ENCODE peak calls at places on chromosomes 2 and 18, in five cellular contexts. One of them, this sample, is unnamed.

GRCh38 chr18:41732371-41732770 is 222.7 kb upstream of the PIK3C3 start:
- DNase-seq in GM12864: no peak
- DNase-seq in foreskin fibroblast: no peak
- DNase-seq in hepatocyte: no peak
- DNase-seq in epithelial cell of esophagus: no peak
- DNase-seq in this sample: no peak

GRCh38 chr2:228731517-228731916 is 539.6 kb downstream of the PID1 start:
- DNase-seq in GM12864: no peak
- DNase-seq in foreskin fibroblast: peak
- DNase-seq in hepatocyte: no peak
- DNase-seq in epithelial cell of esophagus: peak
- DNase-seq in this sample: peak

GRCh38 chr2:134319581-134320246 is 65.8 kb downstream of the MGAT5 start:
- DNase-seq in GM12864: no peak
- DNase-seq in foreskin fibroblast: no peak
- DNase-seq in hepatocyte: no peak
- DNase-seq in epithelial cell of esophagus: no peak
- DNase-seq in this sample: no peak

GRCh38 chr2:215461836-215462532 is 26.1 kb upstream of the FN1 start:
- DNase-seq in GM12864: no peak
- DNase-seq in foreskin fibroblast: peak
- DNase-seq in hepatocyte: no peak
- DNase-seq in epithelial cell of esophagus: peak
- DNase-seq in this sample: no peak

GRCh38 chr2:6832556-6832955 is 33.2 kb downstream of the CMPK2 start:
- DNase-seq in GM12864: no peak
- DNase-seq in foreskin fibroblast: no peak
- DNase-seq in hepatocyte: no peak
- DNase-seq in epithelial cell of esophagus: no peak
- DNase-seq in this sample: no peak

GRCh38 chr18:42706618-42707017 is 408.9 kb downstream of the RIT2 start:
- DNase-seq in GM12864: no peak
- DNase-seq in foreskin fibroblast: no peak
- DNase-seq in hepatocyte: peak
- DNase-seq in epithelial cell of esophagus: peak
- DNase-seq in this sample: no peak

GRCh38 chr2:71575966-71576365 is 122.6 kb downstream of the DYSF start:
- DNase-seq in GM12864: no peak
- DNase-seq in foreskin fibroblast: no peak
- DNase-seq in hepatocyte: no peak
- DNase-seq in epithelial cell of esophagus: no peak
- DNase-seq in this sample: no peak

GRCh38 chr2:72929010-72929409 is 11.7 kb downstream of the EMX1 start:
- DNase-seq in GM12864: no peak
- DNase-seq in foreskin fibroblast: no peak
- DNase-seq in hepatocyte: no peak
- DNase-seq in epithelial cell of esophagus: no peak
- DNase-seq in this sample: no peak

GRCh38 chr2:205692095-205692494 is 9.8 kb downstream of the NRP2 start:
- DNase-seq in GM12864: no peak
- DNase-seq in foreskin fibroblast: peak
- DNase-seq in hepatocyte: no peak
- DNase-seq in epithelial cell of esophagus: no peak
- DNase-seq in this sample: no peak

GRCh38 chr2:101442667-101443061 is 32.2 kb downstream of the RFX8 start:
- DNase-seq in GM12864: no peak
- DNase-seq in foreskin fibroblast: no peak
- DNase-seq in hepatocyte: no peak
- DNase-seq in epithelial cell of esophagus: no peak
- DNase-seq in this sample: no peak
- TF ChIP-seq CTCF in GM12864: no peak
- TF ChIP-seq CTCF in foreskin fibroblast: no peak
- TF ChIP-seq CTCF in hepatocyte: peak
- TF ChIP-seq CTCF in epithelial cell of esophagus: no peak
- TF ChIP-seq CTCF in this sample: no peak

GRCh38 chr2:160402498-160402897 is 91.1 kb downstream of the RBMS1 start:
- DNase-seq in GM12864: no peak
- DNase-seq in foreskin fibroblast: peak
- DNase-seq in hepatocyte: no peak
- DNase-seq in epithelial cell of esophagus: no peak
- DNase-seq in this sample: no peak

GRCh38 chr2:160402997-160403979 is 90.3 kb downstream of the RBMS1 start:
- DNase-seq in GM12864: no peak
- DNase-seq in foreskin fibroblast: peak
- DNase-seq in hepatocyte: peak
- DNase-seq in epithelial cell of esophagus: peak
- DNase-seq in this sample: no peak

GRCh38 chr2:160407393-160408204 is 86.0 kb downstream of the RBMS1 start:
- DNase-seq in GM12864: no peak
- DNase-seq in foreskin fibroblast: peak
- DNase-seq in hepatocyte: peak
- DNase-seq in epithelial cell of esophagus: peak
- DNase-seq in this sample: no peak

GRCh38 chr2:160406591-160407392 is 86.8 kb downstream of the RBMS1 start:
- DNase-seq in GM12864: peak
- DNase-seq in foreskin fibroblast: peak
- DNase-seq in hepatocyte: peak
- DNase-seq in epithelial cell of esophagus: peak
- DNase-seq in this sample: no peak

GRCh38 chr2:160405077-160405865 is 88.3 kb downstream of the RBMS1 start:
- DNase-seq in GM12864: no peak
- DNase-seq in foreskin fibroblast: no peak
- DNase-seq in hepatocyte: no peak
- DNase-seq in epithelial cell of esophagus: no peak
- DNase-seq in this sample: no peak
- H3K4me3 ChIP-seq in GM12864: no peak
- H3K4me3 ChIP-seq in foreskin fibroblast: peak
- H3K4me3 ChIP-seq in hepatocyte: peak
- H3K4me3 ChIP-seq in epithelial cell of esophagus: peak
- H3K4me3 ChIP-seq in this sample: peak

GRCh38 chr2:219180961-219181360 is 2.9 kb downstream of the RETREG2 start:
- DNase-seq in GM12864: no peak
- DNase-seq in foreskin fibroblast: no peak
- DNase-seq in hepatocyte: no peak
- DNase-seq in epithelial cell of esophagus: no peak
- DNase-seq in this sample: no peak

GRCh38 chr2:219181531-219181930 is 3.5 kb downstream of the RETREG2 start:
- DNase-seq in GM12864: no peak
- DNase-seq in foreskin fibroblast: no peak
- DNase-seq in hepatocyte: no peak
- DNase-seq in epithelial cell of esophagus: no peak
- DNase-seq in this sample: no peak

GRCh38 chr2:219184116-219184515 is 6.0 kb downstream of the RETREG2 start:
- DNase-seq in GM12864: no peak
- DNase-seq in foreskin fibroblast: no peak
- DNase-seq in hepatocyte: no peak
- DNase-seq in epithelial cell of esophagus: no peak
- DNase-seq in this sample: no peak

GRCh38 chr2:219183151-219183757 is 5.2 kb downstream of the RETREG2 start:
- DNase-seq in GM12864: no peak
- DNase-seq in foreskin fibroblast: no peak
- DNase-seq in hepatocyte: no peak
- DNase-seq in epithelial cell of esophagus: no peak
- DNase-seq in this sample: no peak

DNA sequence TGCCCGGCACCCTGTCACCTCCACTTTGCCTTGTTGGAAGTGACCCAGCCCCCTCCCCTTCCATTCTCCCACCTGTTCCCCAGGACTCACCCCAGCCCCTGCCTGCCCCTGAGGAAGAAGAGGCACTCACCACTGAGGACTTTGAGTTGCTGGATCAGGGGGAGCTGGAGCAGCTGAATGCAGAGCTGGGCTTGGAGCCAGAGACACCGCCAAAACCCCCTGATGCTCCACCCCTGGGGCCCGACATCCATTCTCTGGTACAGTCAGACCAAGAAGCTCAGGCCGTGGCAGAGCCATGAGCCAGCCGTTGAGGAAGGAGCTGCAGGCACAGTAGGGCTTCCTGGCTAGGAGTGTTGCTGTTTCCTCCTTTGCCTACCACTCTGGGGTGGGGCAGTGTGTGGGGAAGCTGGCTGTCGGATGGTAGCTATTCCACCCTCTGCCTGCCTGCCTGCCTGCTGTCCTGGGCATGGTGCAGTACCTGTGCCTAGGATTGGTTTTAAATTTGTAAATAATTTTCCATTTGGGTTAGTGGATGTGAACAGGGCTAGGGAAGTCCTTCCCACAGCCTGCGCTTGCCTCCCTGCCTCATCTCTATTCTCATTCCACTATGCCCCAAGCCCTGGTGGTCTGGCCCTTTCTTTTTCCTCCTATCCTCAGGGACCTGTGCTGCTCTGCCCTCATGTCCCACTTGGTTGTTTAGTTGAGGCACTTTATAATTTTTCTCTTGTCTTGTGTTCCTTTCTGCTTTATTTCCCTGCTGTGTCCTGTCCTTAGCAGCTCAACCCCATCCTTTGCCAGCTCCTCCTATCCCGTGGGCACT is 4.5 kb downstream of the RETREG2 start:
- DNase-seq in GM12864: no peak
- DNase-seq in foreskin fibroblast: no peak
- DNase-seq in hepatocyte: no peak
- DNase-seq in epithelial cell of esophagus: no peak
- DNase-seq in this sample: no peak
- TF ChIP-seq CTCF in GM12864: no peak
- TF ChIP-seq CTCF in foreskin fibroblast: no peak
- TF ChIP-seq CTCF in hepatocyte: no peak
- TF ChIP-seq CTCF in epithelial cell of esophagus: no peak
- TF ChIP-seq CTCF in this sample: no peak

DNA sequence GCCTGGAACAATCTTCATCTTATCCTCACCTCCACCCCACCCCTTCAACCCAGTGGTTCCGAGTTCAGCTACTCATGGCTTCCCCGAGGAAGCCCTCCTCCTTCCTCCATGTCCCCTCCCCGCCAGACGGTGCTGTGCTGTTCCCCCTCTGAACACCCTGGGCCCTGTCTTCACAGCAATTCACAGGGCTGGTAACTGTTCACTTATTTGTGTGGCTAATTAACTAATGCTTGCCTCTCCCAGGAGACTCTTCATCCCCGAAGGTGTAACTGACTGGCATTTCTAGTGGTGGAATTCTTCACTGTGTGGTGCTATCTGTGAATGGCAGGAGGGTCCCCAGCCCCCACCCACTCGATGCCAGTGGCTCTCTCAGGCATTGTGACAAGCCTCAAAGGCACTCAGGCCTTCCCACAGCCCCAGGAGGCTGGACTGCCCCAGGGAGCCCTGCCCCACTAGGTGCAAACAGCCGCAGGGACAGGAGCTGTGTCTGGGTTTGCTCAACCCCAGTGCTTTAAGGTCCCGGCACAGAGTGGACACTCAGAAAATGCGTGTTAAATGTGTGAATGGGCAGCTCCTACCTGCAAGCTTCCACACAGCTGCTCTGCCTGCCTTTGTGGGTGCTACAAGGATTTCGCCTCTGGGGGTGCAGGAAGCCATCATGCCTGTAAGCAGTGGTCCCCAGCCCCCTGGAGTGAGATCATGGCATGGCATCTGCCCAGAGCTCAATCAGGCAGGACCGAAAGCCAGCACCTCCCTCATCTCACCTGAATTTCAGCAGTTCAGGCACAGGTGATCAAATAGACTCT is 133.6 kb upstream of the ID2 start:
- DNase-seq in GM12864: no peak
- DNase-seq in foreskin fibroblast: no peak
- DNase-seq in hepatocyte: no peak
- DNase-seq in epithelial cell of esophagus: no peak
- DNase-seq in this sample: no peak
- H3K4me3 ChIP-seq in GM12864: no peak
- H3K4me3 ChIP-seq in foreskin fibroblast: no peak
- H3K4me3 ChIP-seq in hepatocyte: no peak
- H3K4me3 ChIP-seq in epithelial cell of esophagus: no peak
- H3K4me3 ChIP-seq in this sample: no peak

DNA sequence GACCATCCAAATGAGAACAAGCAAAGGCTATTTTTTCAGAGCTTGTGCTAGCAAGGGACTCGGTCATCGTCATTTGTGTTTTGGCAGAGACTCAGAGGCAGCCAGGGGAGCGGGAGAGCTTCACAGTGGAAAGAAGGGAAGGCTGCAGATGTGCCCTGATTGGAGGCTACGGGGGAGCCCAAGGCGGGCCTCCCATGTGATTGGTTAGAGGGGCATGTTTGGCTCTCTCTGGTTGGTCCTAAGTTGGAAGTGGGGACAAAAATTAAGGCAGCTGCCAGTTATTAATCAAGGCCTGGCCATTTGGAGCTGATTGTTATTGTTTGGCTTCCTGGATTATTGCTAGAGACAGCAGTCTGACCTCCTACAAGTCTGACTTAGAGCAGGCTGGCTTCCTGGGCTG is 5.7 kb downstream of the FER1L5 start:
- DNase-seq in GM12864: no peak
- DNase-seq in foreskin fibroblast: no peak
- DNase-seq in hepatocyte: no peak
- DNase-seq in epithelial cell of esophagus: no peak
- DNase-seq in this sample: no peak
- TF ChIP-seq CTCF in GM12864: no peak
- TF ChIP-seq CTCF in foreskin fibroblast: no peak
- TF ChIP-seq CTCF in hepatocyte: no peak
- TF ChIP-seq CTCF in epithelial cell of esophagus: no peak
- TF ChIP-seq CTCF in this sample: no peak

DNA sequence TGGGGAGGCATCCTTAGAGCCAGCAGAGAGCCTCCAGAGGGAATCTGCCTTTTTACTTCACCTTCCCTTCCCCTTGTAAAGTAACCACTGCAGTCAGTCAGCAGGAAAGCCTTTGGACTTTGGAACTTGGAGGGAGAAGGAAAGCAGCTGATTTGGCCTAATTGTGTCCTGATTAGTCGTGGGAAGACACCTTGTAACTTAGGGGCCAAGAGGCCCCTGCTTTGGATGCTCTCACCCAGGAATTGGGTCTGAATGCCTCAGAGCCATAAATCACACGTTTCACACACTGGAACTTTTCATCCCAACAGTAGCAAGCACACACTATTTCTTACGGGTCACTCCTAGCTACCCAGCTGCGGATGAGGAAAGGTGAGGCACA is 81.0 kb upstream of the PPM1B start:
- DNase-seq in GM12864: no peak
- DNase-seq in foreskin fibroblast: no peak
- DNase-seq in hepatocyte: peak
- DNase-seq in epithelial cell of esophagus: no peak
- DNase-seq in this sample: no peak
- H3K4me3 ChIP-seq in GM12864: peak
- H3K4me3 ChIP-seq in foreskin fibroblast: peak
- H3K4me3 ChIP-seq in hepatocyte: peak
- H3K4me3 ChIP-seq in epithelial cell of esophagus: no peak
- H3K4me3 ChIP-seq in this sample: no peak

GRCh38 chr2:88880441-88880953 is 189.0 kb downstream of the RPIA start:
- DNase-seq in GM12864: no peak
- DNase-seq in foreskin fibroblast: peak
- DNase-seq in hepatocyte: peak
- DNase-seq in epithelial cell of esophagus: peak
- DNase-seq in this sample: peak
- TF ChIP-seq CTCF in GM12864: no peak
- TF ChIP-seq CTCF in foreskin fibroblast: peak
- TF ChIP-seq CTCF in hepatocyte: peak
- TF ChIP-seq CTCF in epithelial cell of esophagus: peak
- TF ChIP-seq CTCF in this sample: peak

GRCh38 chr2:190628651-190629378 is 20.1 kb upstream of the NAB1 start:
- DNase-seq in GM12864: no peak
- DNase-seq in foreskin fibroblast: peak
- DNase-seq in hepatocyte: no peak
- DNase-seq in epithelial cell of esophagus: no peak
- DNase-seq in this sample: no peak

GRCh38 chr2:190625691-190626090 is 23.2 kb upstream of the NAB1 start:
- DNase-seq in GM12864: no peak
- DNase-seq in foreskin fibroblast: no peak
- DNase-seq in hepatocyte: no peak
- DNase-seq in epithelial cell of esophagus: no peak
- DNase-seq in this sample: no peak

GRCh38 chr2:190626656-190627055 is 22.2 kb upstream of the NAB1 start:
- DNase-seq in GM12864: no peak
- DNase-seq in foreskin fibroblast: peak
- DNase-seq in hepatocyte: no peak
- DNase-seq in epithelial cell of esophagus: no peak
- DNase-seq in this sample: no peak

GRCh38 chr2:190627881-190628412 is 20.9 kb upstream of the NAB1 start:
- DNase-seq in GM12864: no peak
- DNase-seq in foreskin fibroblast: peak
- DNase-seq in hepatocyte: no peak
- DNase-seq in epithelial cell of esophagus: peak
- DNase-seq in this sample: no peak
- H3K4me3 ChIP-seq in GM12864: peak
- H3K4me3 ChIP-seq in foreskin fibroblast: peak
- H3K4me3 ChIP-seq in hepatocyte: no peak
- H3K4me3 ChIP-seq in epithelial cell of esophagus: peak
- H3K4me3 ChIP-seq in this sample: peak